ENCODE peak calls at places on chromosomes 6 and 20, in nine cellular contexts. X, L, P, Q, V, M, Z, O and B are unnamed samples.

GRCh38 chr6:1591926-1592325 is 17.8 kb upstream of the FOXC1 start:
- DNase-seq in Q (no peak), M (no peak), O (peak; percentile 64), P (no peak), Z (no peak), V (no peak), L (no peak), X (no peak), B (peak; percentile 36)

GRCh38 chr6:111920581-111920980 is 47.3 kb upstream of the FYN start:
- DNase-seq in V (no peak), Z (no peak), O (no peak), L (no peak), M (no peak), X (no peak), Q (no peak), P (no peak), B (no peak)

GRCh38 chr6:127550403-127550802 is 26.6 kb upstream of the C6orf58 start:
- DNase-seq in P (no peak), M (no peak), Z (no peak), X (peak; percentile 25), O (no peak), V (no peak), L (peak; percentile 34), Q (no peak), B (no peak)

GRCh38 chr20:20010639-20011500 is 6.3 kb upstream of the NAA20 start:
- DNase-seq in V (no peak), X (peak; percentile 49), L (peak; percentile 67), Q (no peak), M (no peak), Z (no peak), P (no peak), O (no peak), B (no peak)

GRCh38 chr6:117351521-117351920 is 74.2 kb downstream of the ROS1 start:
- DNase-seq in Q (no peak), P (no peak), Z (no peak), O (no peak), L (no peak), M (no peak), V (no peak), X (no peak), B (no peak)

GRCh38 chr6:144939926-144940325 is 654.8 kb downstream of the UTRN start:
- DNase-seq in Q (no peak), M (no peak), V (no peak), Z (no peak), O (no peak), L (no peak), X (no peak), P (no peak), B (no peak)

GRCh38 chr6:26366504-26366903 is 1.5 kb downstream of the BTN3A2 start:
- DNase-seq in Q (no peak), O (no peak), P (no peak), X (peak; percentile 29), M (no peak), L (no peak), Z (no peak), V (no peak), B (no peak)

GRCh38 chr6:166745801-166746668 is 119.0 kb upstream of the RPS6KA2 start:
- DNase-seq in P (no peak), Z (no peak), L (no peak), M (no peak), Q (no peak), X (no peak), V (no peak), O (peak; percentile 59), B (no peak)

GRCh38 chr6:32096394-32097258 is 12.5 kb downstream of the TNXB start:
- DNase-seq in M (no peak), Z (no peak), V (no peak), L (no peak), P (no peak), Q (no peak), O (no peak), X (no peak), B (no peak)
- TF ChIP-seq CTCF in M (no peak), Z (no peak), V (no peak), L (peak; percentile 36), P (no peak), Q (no peak), O (no peak), X (no peak), B (no peak)

GRCh38 chr20:44715495-44716308 is 533 bp downstream of the CCN5 start:
- DNase-seq in O (no peak), M (no peak), Q (no peak), Z (no peak), X (no peak), P (no peak), V (no peak), L (no peak), B (no peak)

GRCh38 chr20:44716309-44717106 is 1.3 kb downstream of the CCN5 start:
- DNase-seq in O (no peak), V (no peak), Z (no peak), Q (no peak), L (no peak), X (no peak), P (no peak), M (no peak), B (no peak)

GRCh38 chr20:44720617-44720993 is 5.4 kb downstream of the CCN5 start:
- DNase-seq in P (no peak), V (no peak), Z (no peak), L (peak; percentile 87), Q (no peak), M (peak; percentile 83), X (peak; percentile 74), O (peak; percentile 91), B (no peak)

GRCh38 chr20:44719841-44720240 is 4.7 kb downstream of the CCN5 start:
- DNase-seq in X (no peak), Q (no peak), O (no peak), V (no peak), P (no peak), L (no peak), M (no peak), Z (no peak), B (no peak)

GRCh38 chr20:44717986-44718385 is 2.8 kb downstream of the CCN5 start:
- DNase-seq in L (no peak), X (no peak), P (no peak), O (no peak), Q (no peak), V (no peak), Z (no peak), M (no peak), B (no peak)
- TF ChIP-seq CTCF in L (peak; percentile 63), X (peak; percentile 50), P (no peak), O (no peak), Q (no peak), V (no peak), Z (no peak), M (peak; percentile 18), B (peak; percentile 64)

GRCh38 chr20:45969712-45970634 is 2.0 kb downstream of the ZNF335 start:
- DNase-seq in V (peak; percentile 30), O (peak; percentile 85), P (peak; percentile 46), M (peak; percentile 64), L (peak; percentile 47), Z (no peak), Q (peak; percentile 41), X (peak; percentile 74), B (no peak)

GRCh38 chr20:45970646-45971424 is 1.2 kb downstream of the ZNF335 start:
- DNase-seq in X (peak; percentile 43), V (no peak), M (peak; percentile 66), L (peak; percentile 11), P (no peak), Q (peak; percentile 35), O (peak; percentile 91), Z (no peak), B (no peak)

GRCh38 chr20:45972500-45973183 is 639 bp upstream of the ZNF335 start:
- DNase-seq in M (no peak), V (no peak), Q (no peak), Z (no peak), L (no peak), P (peak; percentile 99), O (peak; percentile 86), X (no peak), B (no peak)

GRCh38 chr20:45971425-45971674 is 653 bp downstream of the ZNF335 start:
- DNase-seq in L (no peak), M (no peak), X (no peak), Q (no peak), Z (no peak), O (no peak), V (no peak), P (no peak), B (no peak)

DNA sequence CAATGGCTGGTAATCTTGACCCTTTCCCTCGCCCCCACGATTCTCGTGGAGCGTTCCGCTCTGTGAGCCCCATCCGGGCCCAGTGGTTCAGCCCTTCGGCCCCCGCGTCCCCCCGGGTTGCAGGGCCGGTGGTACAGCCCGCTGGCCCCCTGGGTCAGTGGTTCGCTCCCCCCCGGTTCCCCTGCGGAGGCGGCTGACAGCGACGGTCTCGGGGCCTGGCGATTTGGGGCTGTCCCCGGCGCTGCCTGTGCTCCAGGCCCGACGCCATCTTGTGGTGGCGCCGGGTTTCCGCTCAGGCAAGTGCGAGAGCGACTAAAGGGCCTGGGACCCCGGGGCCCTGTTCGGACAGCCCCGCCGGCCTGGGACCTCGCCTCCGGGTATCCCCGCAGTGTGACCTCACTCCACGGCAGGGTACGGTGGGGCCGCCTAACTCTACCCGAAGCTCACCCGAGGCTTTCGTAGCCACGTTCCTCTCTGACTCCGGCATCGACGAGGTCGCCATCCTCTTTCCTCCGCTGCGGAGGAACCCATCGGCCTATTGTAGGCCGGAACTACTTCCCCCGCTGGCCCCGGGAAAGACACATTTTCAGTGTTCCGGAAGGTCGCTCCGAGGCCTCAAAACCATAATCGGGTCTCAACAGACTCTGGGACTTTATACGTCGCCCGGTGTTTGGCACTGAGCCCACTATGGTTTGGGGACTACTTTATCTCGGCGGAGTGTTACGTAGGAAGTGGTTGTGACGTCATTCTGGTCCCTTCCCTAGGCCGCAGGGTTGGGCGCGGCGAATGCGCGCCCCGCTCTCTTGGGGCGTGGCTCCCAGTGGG is at the start of gene ZNF335:
- DNase-seq in M (peak; percentile 97), O (peak; percentile 98), Z (peak; percentile 90), P (peak; percentile 99), V (peak; percentile 95), L (peak; percentile 92), X (peak; percentile 99), Q (peak; percentile 95), B (peak; percentile 96)
- TF ChIP-seq CTCF in M (peak; percentile 48), O (peak; percentile 43), Z (no peak), P (no peak), V (peak; percentile 45), L (peak; percentile 75), X (peak; percentile 18), Q (peak; percentile 62), B (peak; percentile 24)

DNA sequence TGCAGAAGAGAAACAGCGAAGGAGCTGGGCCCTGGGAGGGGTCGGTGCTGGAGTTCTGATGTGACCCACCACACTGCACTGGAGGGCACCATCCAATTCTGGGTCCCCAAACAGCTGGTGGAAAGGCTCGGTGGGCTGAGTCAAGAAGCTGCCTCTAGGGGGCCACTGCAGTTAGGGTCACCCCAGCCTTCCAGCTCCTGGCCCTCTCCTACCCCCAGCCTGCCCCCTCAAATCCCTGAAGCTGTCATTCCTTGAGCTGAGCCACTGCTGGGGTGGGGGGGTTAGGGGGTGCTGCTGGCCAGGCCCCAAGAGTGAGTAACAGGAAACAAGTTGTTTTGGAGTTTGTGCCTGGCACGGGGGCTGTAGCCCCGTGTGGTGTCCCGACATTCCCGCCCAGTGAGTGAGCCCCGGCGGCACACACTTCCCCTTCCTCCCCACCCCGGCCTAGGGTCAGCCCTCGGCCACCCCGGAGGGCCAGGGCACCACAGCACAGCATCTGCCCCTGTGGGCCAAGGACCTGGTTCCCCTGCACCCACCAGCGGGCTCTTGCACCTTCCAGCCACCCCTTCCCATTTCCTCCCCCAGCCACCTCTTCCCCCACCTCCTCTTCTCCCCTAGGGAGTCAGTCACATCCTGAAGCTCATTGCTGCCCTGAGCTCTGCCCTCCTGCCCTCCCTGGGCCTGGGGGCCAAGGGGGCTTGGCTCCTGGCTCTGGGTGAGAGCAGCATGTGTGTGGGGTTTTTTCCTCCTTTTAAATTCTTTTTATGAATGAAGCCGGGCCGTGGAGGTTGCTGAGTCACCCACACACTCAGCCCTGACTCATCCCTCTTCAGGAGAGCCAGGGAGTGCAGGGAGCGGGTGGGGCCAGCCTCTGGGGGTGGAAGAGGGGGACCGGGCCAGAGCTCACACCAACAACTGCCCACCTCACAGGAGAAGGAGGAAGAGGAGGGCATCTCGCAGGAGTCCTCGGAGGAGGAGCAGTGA is 4.6 kb downstream of the SMIM29 start:
- DNase-seq in O (peak; percentile 95), Q (peak; percentile 60), M (peak; percentile 92), Z (peak; percentile 29), P (no peak), X (peak; percentile 88), L (peak; percentile 94), V (peak; percentile 80), B (no peak)
- TF ChIP-seq CTCF in O (no peak), Q (no peak), M (peak; percentile 16), Z (no peak), P (peak; percentile 27), X (peak; percentile 51), L (peak; percentile 72), V (no peak), B (peak; percentile 56)